ENCODE peak calls at places on chromosomes 16 and 17, in five cellular contexts. N is AG08395; O is CD4-positive, alpha-beta T cell; J is NCI-H1105 treated with DMSO at 0.1 percent for 48 hours; R is activated naive CD8-positive, alpha-beta T cell treated with anti-CD3 and anti-CD28 coated beads, Interleukin-2, amount 50 U/mL, for 24 hours. F is an unnamed sample.

GRCh38 chr17:31394544-31394943 is 3.1 kb downstream of the RAB11FIP4 start:
- DNase-seq in N (peak), O (peak), J (no peak), R (peak), F (no peak)

GRCh38 chr17:68288804-68289203 is 2.1 kb downstream of the SLC16A6 start:
- DNase-seq in N (no peak), O (no peak), J (no peak), R (no peak), F (no peak)

GRCh38 chr16:67514382-67514828 is 14.2 kb upstream of the RIPOR1 start:
- DNase-seq in N (peak), O (peak), J (peak), R (peak), F (no peak)

GRCh38 chr17:40316571-40317344 is 7.8 kb downstream of the RARA start:
- DNase-seq in N (peak), O (no peak), J (no peak), R (no peak), F (no peak)

GRCh38 chr16:9256196-9256595 is 164.8 kb downstream of the HAPSTR1 start:
- DNase-seq in N (no peak), O (no peak), J (no peak), R (peak), F (no peak)

GRCh38 chr16:89687092-89687940 is 827 bp downstream of the CDK10 start:
- DNase-seq in N (peak), O (no peak), J (peak), R (no peak), F (no peak)

GRCh38 chr16:11401161-11402050 is 56.1 kb downstream of the RMI2 start:
- DNase-seq in N (no peak), O (no peak), J (peak), R (no peak), F (no peak)

GRCh38 chr16:66262253-66263167 is 104.0 kb upstream of the CDH5 start:
- DNase-seq in N (no peak), O (no peak), J (no peak), R (no peak), F (no peak)

GRCh38 chr16:10862432-10862831 is 14.6 kb upstream of the CIITA start:
- DNase-seq in N (peak), O (no peak), J (no peak), R (no peak), F (peak)

GRCh38 chr17:27565874-27566672 is 64.9 kb upstream of the LGALS9 start:
- DNase-seq in N (no peak), O (no peak), J (no peak), R (peak), F (no peak)

GRCh38 chr17:8818654-8819330 is 19.6 kb upstream of the MFSD6L start:
- DNase-seq in N (no peak), O (no peak), J (no peak), R (no peak), F (no peak)

GRCh38 chr17:56926704-56927103 is 12.9 kb upstream of the TRIM25 start:
- DNase-seq in N (no peak), O (no peak), J (no peak), R (no peak), F (no peak)

GRCh38 chr16:482468-483185 is 44.9 kb upstream of the CAPN15 start:
- DNase-seq in N (no peak), O (no peak), J (no peak), R (no peak), F (no peak)

GRCh38 chr17:81029859-81030258 is 5.1 kb upstream of the BAIAP2 start:
- DNase-seq in N (no peak), O (no peak), J (no peak), R (no peak), F (no peak)

GRCh38 chr17:83191388-83192160 is 112.2 kb downstream of the METRNL start:
- DNase-seq in N (no peak), O (no peak), J (no peak), R (no peak), F (no peak)

GRCh38 chr17:82941021-82942001 is 101.5 kb upstream of the ZNF750 start:
- DNase-seq in N (no peak), O (no peak), J (no peak), R (no peak), F (no peak)

GRCh38 chr17:4881761-4882555 is 17.4 kb upstream of the C17orf107 start:
- DNase-seq in N (peak), O (peak), J (peak), R (peak), F (no peak)

GRCh38 chr17:41734949-41735313 is 488 bp upstream of the HAP1 start:
- DNase-seq in N (no peak), O (no peak), J (peak), R (no peak), F (no peak)

GRCh38 chr17:29195465-29196081 is 15.4 kb upstream of the MYO18A start:
- DNase-seq in N (no peak), O (no peak), J (no peak), R (no peak), F (no peak)

GRCh38 chr17:38584350-38584925 is 21.3 kb downstream of the SRCIN1 start:
- DNase-seq in N (peak), O (peak), J (peak), R (peak), F (no peak)

GRCh38 chr17:68973098-68973929 is 18.1 kb upstream of the ABCA8 start:
- DNase-seq in N (no peak), O (no peak), J (no peak), R (no peak), F (no peak)

GRCh38 chr16:72815348-72816318 is 232.3 kb downstream of the ZFHX3 start:
- DNase-seq in N (no peak), O (no peak), J (no peak), R (no peak), F (no peak)

GRCh38 chr17:32992360-32993033 is 850 bp downstream of the SPACA3 start:
- DNase-seq in N (no peak), O (no peak), J (no peak), R (no peak), F (no peak)

GRCh38 chr17:64202683-64203430 is 60.2 kb downstream of the TEX2 start:
- DNase-seq in N (peak), O (no peak), J (no peak), R (peak), F (no peak)

GRCh38 chr16:89241187-89242003 is 23.9 kb downstream of the ZNF778 start:
- DNase-seq in N (peak), O (peak), J (peak), R (peak), F (no peak)

GRCh38 chr17:1252203-1252608 is 18.0 kb upstream of the BHLHA9 start:
- DNase-seq in N (no peak), O (no peak), J (peak), R (no peak), F (no peak)

GRCh38 chr17:16491131-16491702 is 776 bp downstream of the LRRC75A start:
- DNase-seq in N (no peak), O (peak), J (peak), R (peak), F (no peak)

GRCh38 chr16:89319883-89320716 is 102.6 kb downstream of the ZNF778 start:
- DNase-seq in N (peak), O (peak), J (no peak), R (peak), F (peak)

GRCh38 chr17:83082435-83082834 is 3.0 kb downstream of the METRNL start:
- DNase-seq in N (no peak), O (no peak), J (no peak), R (no peak), F (no peak)

GRCh38 chr16:85281181-85281580 is 168.9 kb upstream of the CIBAR2 start:
- DNase-seq in N (no peak), O (no peak), J (peak), R (no peak), F (no peak)

GRCh38 chr17:80827646-80828643 is 163.7 kb upstream of the CHMP6 start:
- DNase-seq in N (no peak), O (no peak), J (no peak), R (no peak), F (peak)

GRCh38 chr16:80931661-80931984 is 75.1 kb downstream of the CMC2 start:
- DNase-seq in N (no peak), O (no peak), J (no peak), R (no peak), F (no peak)

GRCh38 chr16:19696961-19697360 is 21.1 kb downstream of the KNOP1 start:
- DNase-seq in N (no peak), O (no peak), J (peak), R (no peak), F (no peak)

GRCh38 chr17:82882715-82883446 is 43.1 kb upstream of the ZNF750 start:
- DNase-seq in N (no peak), O (peak), J (no peak), R (peak), F (no peak)

GRCh38 chr17:82754297-82755208 is 2.7 kb downstream of the TBCD start:
- DNase-seq in N (no peak), O (no peak), J (no peak), R (peak), F (peak)

F was measured in keratinocyte.